ENCODE peak calls at places on chromosome 6, in seven cellular contexts. S is astrocyte, W is PC-3, K is neural progenitor cell, Z is neuronal stem cell, L is mammary epithelial cell, C is NT2/D1. O is an unnamed sample.
A peak's percentile ranks its signal among the peaks of the same experiment; 100 is the strongest.

GRCh38 chr6:161694995-161695394 is 421.1 kb upstream of the AGPAT4 start:
- DNase-seq in K (peak; percentile 21), L (no peak), S (peak; percentile 5), W (peak; percentile 44), C (peak; percentile 5), Z (no peak), O (peak; percentile 79)

GRCh38 chr6:35014786-35015185 is 125.7 kb downstream of the ANKS1A start:
- DNase-seq in K (no peak), Z (no peak), W (peak; percentile 82), L (peak; percentile 80), C (no peak), S (no peak), O (no peak)

GRCh38 chr6:17884501-17885039 is 102.9 kb downstream of the KIF13A start:
- DNase-seq in S (peak; percentile 47), Z (no peak), C (no peak), L (no peak), W (no peak), K (no peak), O (peak; percentile 59)

GRCh38 chr6:155121699-155122098 is 126.6 kb downstream of the TIAM2 start:
- DNase-seq in S (peak; percentile 28), K (peak; percentile 60), C (no peak), W (no peak), L (no peak), Z (no peak), O (no peak)

GRCh38 chr6:125507987-125508655 is 206.4 kb upstream of the HDDC2 start:
- DNase-seq in K (no peak), L (no peak), Z (no peak), C (no peak), W (no peak), S (no peak), O (peak; percentile 41)

GRCh38 chr6:130043344-130043743 is 25.0 kb downstream of the L3MBTL3 start:
- DNase-seq in L (no peak), W (no peak), Z (no peak), K (no peak), S (no peak), C (no peak), O (no peak)

GRCh38 chr6:112571486-112571885 is 224.4 kb downstream of the RFPL4B start:
- DNase-seq in C (no peak), Z (no peak), S (peak; percentile 84), W (peak; percentile 13), L (no peak), K (no peak), O (no peak)

GRCh38 chr6:150549577-150550184 is 50.0 kb upstream of the PLEKHG1 start:
- DNase-seq in W (peak; percentile 78), Z (no peak), L (peak; percentile 86), S (peak; percentile 9), C (no peak), K (no peak), O (no peak)

GRCh38 chr6:145396499-145396898 is 338.8 kb downstream of the EPM2A start:
- DNase-seq in K (no peak), L (no peak), W (no peak), S (no peak), Z (no peak), C (no peak), O (no peak)

GRCh38 chr6:110422444-110422822 is 7.1 kb upstream of the DDO start:
- DNase-seq in Z (no peak), L (no peak), K (no peak), C (no peak), W (no peak), S (no peak), O (no peak)

GRCh38 chr6:31834367-31834703 is 6.8 kb downstream of the HSPA1B start:
- DNase-seq in L (peak; percentile 86), Z (no peak), K (peak; percentile 91), C (peak; percentile 60), S (peak; percentile 57), W (peak; percentile 85), O (peak; percentile 93)

GRCh38 chr6:131740161-131740560 is 29.3 kb upstream of the CTAGE9 start:
- DNase-seq in S (peak; percentile 54), W (peak; percentile 44), L (no peak), K (no peak), C (no peak), Z (no peak), O (no peak)

GRCh38 chr6:18478610-18479009 is 91.5 kb downstream of the RNF144B start:
- DNase-seq in W (no peak), L (no peak), S (no peak), Z (no peak), C (no peak), K (no peak), O (no peak)

GRCh38 chr6:15508363-15509330 is 154.2 kb downstream of the DTNBP1 start:
- DNase-seq in K (no peak), S (no peak), C (no peak), Z (no peak), W (no peak), L (no peak), O (no peak)

GRCh38 chr6:30322527-30323501 is 3.9 kb upstream of the TRIM39 start:
- DNase-seq in W (peak; percentile 77), S (peak; percentile 85), C (no peak), L (no peak), Z (no peak), K (peak; percentile 4), O (no peak)

GRCh38 chr6:170112583-170112860 is 178.4 kb downstream of the DLL1 start:
- DNase-seq in K (no peak), Z (no peak), S (no peak), L (no peak), C (no peak), W (no peak), O (no peak)

GRCh38 chr6:47413752-47414516 is 63.7 kb upstream of the CD2AP start:
- DNase-seq in C (peak; percentile 32), L (peak; percentile 67), Z (peak; percentile 48), K (peak; percentile 53), W (peak; percentile 77), S (peak; percentile 44), O (peak; percentile 84)

GRCh38 chr6:119524410-119524809 is 174.8 kb upstream of the MAN1A1 start:
- DNase-seq in S (no peak), C (no peak), L (no peak), Z (no peak), K (no peak), W (no peak), O (no peak)

GRCh38 chr6:169841907-169842606 is 90.6 kb downstream of the ERMARD start:
- DNase-seq in Z (no peak), L (no peak), S (no peak), W (no peak), K (no peak), C (no peak), O (no peak)

GRCh38 chr6:116267879-116268588 is 11.7 kb downstream of the TSPYL1 start:
- DNase-seq in W (peak; percentile 31), L (no peak), Z (no peak), K (no peak), C (no peak), S (peak; percentile 23), O (no peak)

DNA sequence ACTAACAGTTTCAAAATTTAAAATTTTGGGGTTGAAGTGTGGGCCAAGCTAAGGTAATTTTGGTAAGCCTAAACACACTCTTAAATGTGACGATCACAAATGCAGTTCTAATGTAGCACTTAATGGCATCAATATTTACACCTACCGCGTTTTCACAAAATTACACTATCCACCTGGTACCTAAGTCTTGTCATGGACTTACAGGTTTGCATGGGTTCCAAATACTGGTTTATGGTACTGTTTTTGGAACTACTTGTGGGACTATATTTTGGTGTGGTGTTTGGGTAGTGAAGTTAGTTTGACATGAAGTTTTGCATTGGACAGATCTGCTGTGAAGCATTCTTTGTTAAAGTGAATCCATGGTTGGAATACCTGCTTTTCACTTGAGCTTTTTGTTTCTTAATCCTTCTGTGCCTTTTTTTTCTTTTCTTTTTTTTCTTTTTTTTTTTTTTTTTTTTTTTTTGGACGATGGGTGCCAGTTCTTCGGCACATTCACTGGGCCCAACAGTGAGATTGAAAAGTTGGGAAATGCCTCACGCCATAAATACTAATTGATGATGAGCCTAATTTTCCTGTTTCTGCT is 6.5 kb downstream of the SRSF3 start:
- DNase-seq in L (no peak), K (no peak), W (no peak), C (no peak), Z (no peak), S (no peak), O (peak; percentile 43)
- H3K4me1 ChIP-seq in L (peaks cover 52% of the 10 kb centered on the region), K (peaks cover 49% of the 10 kb centered on the region), W (peaks cover 34% of the 10 kb centered on the region), C (peaks cover 5% of the 10 kb centered on the region), Z (peaks cover 28% of the 10 kb centered on the region), S (peaks cover 37% of the 10 kb centered on the region), O (peaks cover 29% of the 10 kb centered on the region)

GRCh38 chr6:138572885-138573284 is 73.6 kb upstream of the NHSL1 start:
- DNase-seq in W (no peak), S (no peak), L (no peak), K (peak; percentile 26), Z (no peak), C (no peak), O (no peak)
- H3K4me3 ChIP-seq in W (no peak overlapping the region), S (no peak overlapping the region), L (no peak overlapping the region), K (peak overlapping the region; percentile 69), Z (no peak overlapping the region), C (no peak overlapping the region), O (no peak overlapping the region)

GRCh38 chr6:11538799-11539468 is 1.4 kb downstream of the TMEM170B start:
- DNase-seq in K (peak; percentile 14), Z (no peak), W (no peak), S (no peak), C (no peak), L (no peak), O (no peak)
- H3K9ac ChIP-seq in K (peak overlapping the region; percentile 45), Z (no peak overlapping the region), W (no peak overlapping the region), S (peak overlapping the region; percentile 52), C (peak overlapping the region; percentile 76), L (no peak overlapping the region), O (peak overlapping the region; percentile 69)

DNA sequence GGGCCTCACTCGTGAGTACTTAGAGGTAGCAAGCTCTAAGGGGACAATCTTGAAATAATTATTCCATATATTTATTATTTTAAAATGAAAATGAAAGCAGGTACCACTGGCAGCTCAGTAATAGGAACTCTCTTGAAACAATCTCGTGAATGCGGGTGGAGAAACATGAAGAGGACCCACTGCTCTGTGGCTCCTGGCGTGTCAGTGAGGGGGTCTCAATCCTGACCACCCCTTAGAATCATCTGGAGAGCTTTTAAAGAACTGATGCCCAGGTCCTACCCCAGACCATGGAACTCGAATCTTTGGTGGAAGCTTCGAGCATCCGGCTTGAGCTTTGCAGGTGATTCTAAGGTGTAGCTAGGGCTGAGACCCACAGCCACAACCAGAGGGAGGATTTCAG is 23.9 kb upstream of the PXDC1 start:
- DNase-seq in C (no peak), K (no peak), W (no peak), S (no peak), L (no peak), Z (no peak), O (no peak)
- H3K4me1 ChIP-seq in C (peaks cover 3% of the 10 kb centered on the region), K (peaks cover 15% of the 10 kb centered on the region), W (no peaks in the 10 kb centered on the region), S (no peaks in the 10 kb centered on the region), L (peaks cover 12% of the 10 kb centered on the region), Z (peaks cover 16% of the 10 kb centered on the region), O (peaks cover 1% of the 10 kb centered on the region)

GRCh38 chr6:42158011-42158410 is 15.2 kb upstream of the GUCA1A start:
- DNase-seq in C (no peak), L (no peak), W (no peak), Z (no peak), K (no peak), S (peak; percentile 18), O (no peak)
- H3K4me3 ChIP-seq in C (no peak overlapping the region), L (no peak overlapping the region), W (no peak overlapping the region), Z (no peak overlapping the region), K (no peak overlapping the region), S (no peak overlapping the region), O (no peak overlapping the region)

GRCh38 chr6:157718788-157719187 is 104.3 kb upstream of the SNX9 start:
- DNase-seq in S (no peak), L (no peak), W (no peak), C (no peak), Z (no peak), K (no peak), O (no peak)
- H3K9ac ChIP-seq in S (no peak overlapping the region), L (no peak overlapping the region), W (no peak overlapping the region), C (no peak overlapping the region), Z (no peak overlapping the region), K (no peak overlapping the region), O (no peak overlapping the region)

GRCh38 chr6:33622456-33623431 is 1.6 kb downstream of the ITPR3 start:
- DNase-seq in C (no peak), Z (no peak), K (no peak), S (no peak), W (peak; percentile 66), L (peak; percentile 76), O (no peak)
- H3K4me1 ChIP-seq in C (peaks cover 14% of the 10 kb centered on the region), Z (peaks cover 8% of the 10 kb centered on the region), K (peaks cover 29% of the 10 kb centered on the region), S (peaks cover 3% of the 10 kb centered on the region), W (peaks cover 29% of the 10 kb centered on the region), L (peaks cover 34% of the 10 kb centered on the region), O (peaks cover 52% of the 10 kb centered on the region)